ENCODE peak calls at places on chromosomes 2 and 18, in four cellular contexts. H is IMR-90, M is mesenchymal stem cell, A is H9. E is an unnamed sample.

GRCh38 chr2:219537657-219538487 is 5.7 kb downstream of the CHPF start:
- DNase-seq in H (no peak), M (peak; percentile 13), A (peak; percentile 73), E (peak; percentile 18)

GRCh38 chr2:110755494-110756078 is 23.2 kb downstream of the ACOXL start:
- DNase-seq in H (peak; percentile 16), M (peak; percentile 18), A (no peak), E (no peak)

GRCh38 chr2:25063876-25064660 is 22.2 kb downstream of the EFR3B start:
- DNase-seq in H (no peak), M (no peak), A (no peak), E (no peak)

GRCh38 chr2:207541933-207542332 is 12.2 kb downstream of the CREB1 start:
- DNase-seq in H (no peak), M (no peak), A (no peak), E (no peak)

GRCh38 chr2:21740529-21740928 is 616.8 kb downstream of the TDRD15 start:
- DNase-seq in H (peak; percentile 45), M (peak; percentile 1), A (no peak), E (no peak)

GRCh38 chr2:48269126-48269822 is 260.7 kb upstream of the STON1 start:
- DNase-seq in H (no peak), M (no peak), A (no peak), E (no peak)

GRCh38 chr2:234795272-234795920 is 156.4 kb upstream of the SH3BP4 start:
- DNase-seq in H (peak; percentile 26), M (peak; percentile 75), A (no peak), E (no peak)

GRCh38 chr2:3704647-3705046 is 1.3 kb downstream of the DCDC2C start:
- DNase-seq in H (no peak), M (no peak), A (no peak), E (no peak)

GRCh38 chr2:207231962-207232361 is 66.2 kb upstream of the KLF7 start:
- DNase-seq in H (peak; percentile 72), M (no peak), A (no peak), E (no peak)

GRCh38 chr2:172931923-172932520 is 143.6 kb upstream of the MAP3K20 start:
- DNase-seq in H (peak; percentile 78), M (peak; percentile 70), A (no peak), E (peak; percentile 86)

GRCh38 chr2:124836415-124836814 is 811.3 kb downstream of the CNTNAP5 start:
- DNase-seq in H (peak; percentile 77), M (peak; percentile 81), A (no peak), E (no peak)

GRCh38 chr2:46615555-46616487 is 136.5 kb downstream of the TMEM247 start:
- DNase-seq in H (peak; percentile 14), M (peak; percentile 46), A (no peak), E (no peak)

GRCh38 chr2:185734658-185735057 is 3.9 kb upstream of the FSIP2 start:
- DNase-seq in H (no peak), M (no peak), A (no peak), E (no peak)

GRCh38 chr2:16317211-16317830 is 348.3 kb downstream of the CYRIA start:
- DNase-seq in H (no peak), M (no peak), A (no peak), E (no peak)
- H3K14ac ChIP-seq in H (no peak overlapping the region), M (no peak overlapping the region), A (no peak overlapping the region), E (peak overlapping the region; percentile 15)

DNA sequence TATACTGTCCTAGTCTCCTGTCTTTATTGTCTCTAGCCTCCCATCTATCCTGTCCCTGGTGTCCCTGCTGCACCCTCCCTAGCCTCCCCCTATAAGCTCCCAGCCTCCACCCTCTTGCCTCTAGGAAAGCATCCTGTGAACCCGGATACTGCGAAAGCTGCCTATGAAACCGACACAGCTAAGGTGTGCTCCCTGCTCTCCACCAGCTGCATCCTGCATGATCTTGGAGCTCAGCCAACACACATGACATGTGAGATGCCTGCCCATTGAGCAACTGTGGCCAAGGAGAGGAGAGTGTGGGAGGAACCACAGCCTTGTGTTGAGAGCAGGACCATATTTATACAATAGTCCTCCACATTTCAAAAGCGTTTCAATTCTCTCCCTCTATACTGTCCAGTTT is 187.1 kb downstream of the ZBTB7C start:
- DNase-seq in H (no peak), M (peak; percentile 9), A (no peak), E (peak; percentile 25)
- H3K14ac ChIP-seq in H (no peak overlapping the region), M (no peak overlapping the region), A (no peak overlapping the region), E (no peak overlapping the region)

DNA sequence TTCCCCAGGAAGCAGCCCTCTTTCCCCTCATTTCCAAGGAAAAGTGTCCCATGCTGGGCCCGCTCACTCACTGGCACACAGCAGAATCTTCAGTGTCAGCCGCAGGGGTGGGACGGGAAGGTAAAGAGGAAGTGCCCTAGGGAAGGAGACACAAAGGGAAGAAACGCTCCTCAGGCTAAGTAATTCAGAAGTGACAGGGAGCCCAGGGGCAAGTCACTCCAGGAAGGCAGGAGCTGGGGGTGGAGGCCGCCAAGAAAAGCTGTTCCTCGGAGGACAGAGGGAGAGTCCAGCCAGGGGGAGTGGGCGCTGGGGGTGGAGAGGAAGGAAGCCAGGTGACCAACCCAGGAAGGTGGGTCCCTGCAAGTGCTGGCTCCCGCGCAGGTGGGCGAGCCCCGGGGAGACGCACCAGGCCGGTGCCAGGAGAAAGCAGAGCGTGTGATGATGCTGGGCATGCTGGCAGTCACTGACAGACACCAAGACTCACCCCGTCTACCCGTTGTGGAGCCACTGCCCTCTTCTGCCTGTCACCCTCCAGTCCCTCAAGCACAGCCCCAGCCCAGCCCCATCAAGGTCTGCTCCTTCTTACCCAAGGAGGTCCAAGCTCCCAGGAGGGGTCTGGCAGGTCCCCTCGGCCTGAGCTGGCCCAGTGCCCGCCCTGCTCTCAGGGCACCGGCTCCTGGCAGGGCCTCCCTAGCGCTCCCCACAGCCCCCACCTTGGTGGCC is 21.7 kb downstream of the HDAC4 start:
- DNase-seq in H (no peak), M (no peak), A (no peak), E (no peak)
- H3K14ac ChIP-seq in H (no peak overlapping the region), M (no peak overlapping the region), A (no peak overlapping the region), E (no peak overlapping the region)

GRCh38 chr18:31500161-31500688 is 2.2 kb downstream of the DSG2 start:
- DNase-seq in H (no peak), M (no peak), A (no peak), E (no peak)

GRCh38 chr18:31498450-31499156 is 626 bp downstream of the DSG2 start:
- DNase-seq in H (no peak), M (peak; percentile 54), A (no peak), E (peak; percentile 24)

GRCh38 chr18:31499157-31499524 is 1.2 kb downstream of the DSG2 start:
- DNase-seq in H (no peak), M (peak; percentile 33), A (no peak), E (no peak)

GRCh38 chr18:31497404-31497710 is 620 bp upstream of the DSG2 start:
- DNase-seq in H (no peak), M (no peak), A (no peak), E (no peak)

DNA sequence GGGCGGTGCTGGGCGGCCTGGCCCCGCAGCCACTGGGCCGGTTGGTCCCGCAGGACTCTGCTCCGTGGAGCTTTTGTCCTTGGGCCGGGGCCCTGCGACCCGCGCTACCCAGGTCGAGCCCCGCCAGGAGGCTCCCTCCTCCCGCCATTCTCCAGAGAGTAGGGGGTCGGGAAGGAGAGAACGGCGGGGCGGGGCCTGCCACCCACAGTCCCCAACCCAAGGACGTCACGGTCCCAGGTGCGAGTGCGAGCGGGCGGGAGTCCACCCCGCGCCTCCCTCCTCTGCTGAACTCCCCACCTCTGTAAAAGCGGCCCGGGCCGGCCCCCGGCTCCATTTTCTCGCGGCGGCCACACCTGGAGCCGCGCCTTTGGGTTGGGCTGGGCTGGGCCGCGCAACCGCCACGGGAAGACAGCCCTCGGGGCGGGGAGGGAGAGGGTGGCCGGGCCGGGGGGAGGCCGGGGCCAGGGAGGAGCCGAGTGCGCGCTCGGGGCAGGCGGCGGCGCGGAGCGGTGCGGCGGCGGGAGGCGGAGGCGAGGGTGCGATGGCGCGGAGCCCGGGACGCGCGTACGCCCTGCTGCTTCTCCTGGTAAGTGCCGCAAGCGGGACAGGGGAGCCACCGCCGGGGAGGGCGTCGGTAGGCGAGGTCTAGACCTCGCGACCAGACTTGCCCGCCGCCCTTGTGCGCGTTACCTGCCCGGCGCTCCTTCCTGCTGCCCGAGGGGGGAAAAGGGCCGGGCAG is at the start of gene DSG2:
- DNase-seq in H (no peak), M (no peak), A (peak; percentile 93), E (peak; percentile 76)
- H3K14ac ChIP-seq in H (no peak within 1 kb of the TSS), M (no peak within 1 kb of the TSS), A (peak within 1 kb of the TSS; percentile 99), E (peak within 1 kb of the TSS; percentile 96)

DNA sequence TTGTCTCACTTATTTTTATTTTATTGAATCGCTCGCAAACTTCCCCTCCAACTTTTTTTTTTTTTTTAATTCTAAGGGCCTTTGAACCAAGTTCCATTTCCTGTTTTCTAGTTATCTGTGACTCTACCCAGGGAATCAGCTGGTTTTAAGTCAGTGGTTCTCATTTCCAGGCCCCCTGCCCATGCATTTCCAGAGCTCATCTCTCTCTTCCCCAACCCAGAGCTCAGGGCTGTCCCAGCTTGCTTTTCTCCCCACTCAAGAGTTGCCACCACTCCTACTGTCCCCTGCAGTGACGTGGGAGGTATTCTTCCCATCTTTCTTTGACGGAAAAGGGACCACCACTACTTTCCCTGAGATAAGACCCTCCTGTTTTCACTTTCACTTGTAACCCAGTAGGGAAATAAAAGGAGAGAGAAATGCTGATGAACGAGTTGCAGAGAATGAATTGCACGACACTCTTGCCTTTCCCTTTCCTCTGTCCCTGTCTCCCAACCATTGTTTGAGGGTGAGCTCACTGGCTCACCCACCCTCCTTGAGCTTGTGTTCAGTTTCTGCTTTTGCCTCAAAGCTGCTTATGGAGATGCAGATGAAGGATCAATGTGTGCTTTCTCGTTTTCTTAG is 42.1 kb downstream of the TET3 start:
- DNase-seq in H (no peak), M (no peak), A (no peak), E (no peak)
- H3K14ac ChIP-seq in H (no peak overlapping the region), M (no peak overlapping the region), A (no peak overlapping the region), E (no peak overlapping the region)

GRCh38 chr18:78833833-78834232 is 145.8 kb upstream of the SALL3 start:
- DNase-seq in H (no peak), M (no peak), A (no peak), E (no peak)

GRCh38 chr18:78838183-78838582 is 141.4 kb upstream of the SALL3 start:
- DNase-seq in H (no peak), M (no peak), A (no peak), E (no peak)

GRCh38 chr18:78837766-78838165 is 141.9 kb upstream of the SALL3 start:
- DNase-seq in H (no peak), M (no peak), A (no peak), E (no peak)

GRCh38 chr18:78831603-78832002 is 148.0 kb upstream of the SALL3 start:
- DNase-seq in H (no peak), M (no peak), A (peak; percentile 6), E (no peak)

DNA sequence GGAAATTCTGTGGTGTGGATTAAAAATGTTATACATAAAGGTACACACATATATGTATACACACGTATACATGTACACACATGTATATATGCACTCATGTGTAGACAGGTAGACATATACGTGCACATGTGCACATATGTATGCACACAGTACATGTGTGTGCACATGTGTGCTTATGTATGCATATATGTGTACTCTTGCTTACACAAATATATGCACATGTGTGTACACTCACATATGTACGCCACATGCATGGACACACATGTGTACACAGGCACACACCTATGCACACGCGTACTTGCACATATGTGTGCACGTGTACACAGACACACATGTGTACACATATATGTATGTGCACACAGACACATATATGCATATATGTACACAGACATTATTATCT is 142.8 kb upstream of the SALL3 start:
- DNase-seq in H (no peak), M (no peak), A (no peak), E (no peak)
- H3K14ac ChIP-seq in H (no peak overlapping the region), M (no peak overlapping the region), A (no peak overlapping the region), E (no peak overlapping the region)